ENCODE peak calls at places on chromosomes 12 and 14, in six cellular contexts. Y, M, U, J, A and G are unnamed samples.

GRCh38 chr14:73153272-73153671 is 17.0 kb downstream of the PSEN1 start:
- DNase-seq in Y (no peak), M (no peak), U (no peak), J (no peak), A (no peak), G (no peak)

GRCh38 chr12:79690606-79691298 is at the start of gene PAWR:
- DNase-seq in Y (peak; percentile 64), M (peak; percentile 90), U (peak; percentile 87), J (peak; percentile 21), A (peak; percentile 90), G (no peak)

GRCh38 chr14:69133206-69134125 is 19.5 kb downstream of the DCAF5 start:
- DNase-seq in Y (peak; percentile 77), M (no peak), U (peak; percentile 66), J (no peak), A (no peak), G (no peak)

GRCh38 chr14:41570415-41571155 is 36.1 kb upstream of the LRFN5 start:
- DNase-seq in Y (no peak), M (no peak), U (no peak), J (no peak), A (no peak), G (no peak)

GRCh38 chr14:104419865-104420458 is 159.6 kb upstream of the C14orf180 start:
- DNase-seq in Y (no peak), M (no peak), U (no peak), J (no peak), A (no peak), G (no peak)

GRCh38 chr14:54216827-54217226 is 180.0 kb upstream of the CDKN3 start:
- DNase-seq in Y (no peak), M (no peak), U (no peak), J (no peak), A (no peak), G (no peak)

GRCh38 chr12:59023861-59024424 is 103.6 kb upstream of the LRIG3 start:
- DNase-seq in Y (no peak), M (no peak), U (no peak), J (no peak), A (no peak), G (no peak)

GRCh38 chr12:23140710-23141109 is 515.7 kb downstream of the ETNK1 start:
- DNase-seq in Y (peak; percentile 17), M (no peak), U (no peak), J (no peak), A (no peak), G (no peak)

GRCh38 chr12:89373772-89374572 is 21.7 kb upstream of the DUSP6 start:
- DNase-seq in Y (peak; percentile 73), M (no peak), U (peak; percentile 81), J (no peak), A (no peak), G (no peak)

GRCh38 chr12:25723286-25723685 is 170.2 kb upstream of the LMNTD1 start:
- DNase-seq in Y (peak; percentile 19), M (no peak), U (no peak), J (no peak), A (no peak), G (no peak)

GRCh38 chr12:67827820-67828383 is 161.3 kb upstream of the IFNG-AS1 start:
- DNase-seq in Y (peak; percentile 86), M (no peak), U (peak; percentile 99), J (no peak), A (peak; percentile 47), G (peak; percentile 44)

GRCh38 chr12:70571705-70572269 is 65.4 kb downstream of the PTPRB start:
- DNase-seq in Y (no peak), M (no peak), U (no peak), J (no peak), A (no peak), G (no peak)

GRCh38 chr12:120620624-120621023 is 19.8 kb upstream of the CABP1 start:
- DNase-seq in Y (no peak), M (no peak), U (peak; percentile 89), J (no peak), A (peak; percentile 67), G (no peak)

GRCh38 chr12:115998789-115999478 is 278.6 kb downstream of the MED13L start:
- DNase-seq in Y (no peak), M (no peak), U (no peak), J (no peak), A (no peak), G (no peak)

GRCh38 chr12:40788276-40788675 is 96.0 kb downstream of the CNTN1 start:
- DNase-seq in Y (no peak), M (no peak), U (no peak), J (no peak), A (peak; percentile 24), G (peak; percentile 90)

GRCh38 chr12:117854339-117855012 is 114.3 kb downstream of the KSR2 start:
- DNase-seq in Y (peak; percentile 33), M (no peak), U (peak; percentile 28), J (no peak), A (no peak), G (peak; percentile 55)

GRCh38 chr12:11657511-11657910 is 8.0 kb downstream of the ETV6 start:
- DNase-seq in Y (no peak), M (no peak), U (no peak), J (no peak), A (no peak), G (no peak)

GRCh38 chr12:81974762-81975161 is 215.6 kb upstream of the PPFIA2 start:
- DNase-seq in Y (no peak), M (no peak), U (no peak), J (no peak), A (no peak), G (no peak)

GRCh38 chr14:39988939-39989338 is 556.7 kb upstream of the FBXO33 start:
- DNase-seq in Y (peak; percentile 0), M (no peak), U (no peak), J (no peak), A (no peak), G (no peak)

GRCh38 chr14:103313704-103314103 is 20.3 kb upstream of the EIF5 start:
- DNase-seq in Y (no peak), M (no peak), U (peak; percentile 25), J (no peak), A (no peak), G (no peak)

GRCh38 chr14:35215110-35215872 is 76.9 kb upstream of the PSMA6 start:
- DNase-seq in Y (peak; percentile 83), M (no peak), U (peak; percentile 31), J (no peak), A (no peak), G (no peak)

GRCh38 chr14:77026930-77027537 is 1.5 kb downstream of the IRF2BPL start:
- DNase-seq in Y (peak; percentile 57), M (peak; percentile 83), U (peak; percentile 41), J (no peak), A (peak; percentile 77), G (peak; percentile 65)

GRCh38 chr14:88286309-88286708 is 36.8 kb downstream of the KCNK10 start:
- DNase-seq in Y (no peak), M (no peak), U (no peak), J (no peak), A (no peak), G (no peak)

GRCh38 chr12:109445224-109445623 is 31.9 kb downstream of the KCTD10 start:
- DNase-seq in Y (peak; percentile 47), M (no peak), U (no peak), J (no peak), A (no peak), G (no peak)
- H3K27ac ChIP-seq in Y (no peak overlapping the region), M (no peak overlapping the region), U (no peak overlapping the region), J (no peak overlapping the region), A (no peak overlapping the region), G (no peak overlapping the region)

GRCh38 chr12:51846911-51847829 is 1.3 kb downstream of the FIGNL2 start:
- DNase-seq in Y (no peak), M (peak; percentile 85), U (no peak), J (peak; percentile 47), A (no peak), G (no peak)
- H3K27me3 ChIP-seq in Y (peaks cover 52% of the 10 kb centered on the region), M (no peaks in the 10 kb centered on the region), U (peaks cover 32% of the 10 kb centered on the region), J (peaks cover 22% of the 10 kb centered on the region), A (peaks cover 36% of the 10 kb centered on the region), G (peaks cover 53% of the 10 kb centered on the region)

GRCh38 chr12:110638792-110639191 is 24.9 kb downstream of the TCTN1 start:
- DNase-seq in Y (peak; percentile 24), M (no peak), U (no peak), J (no peak), A (no peak), G (no peak)

GRCh38 chr12:110639336-110640178 is 25.6 kb downstream of the TCTN1 start:
- DNase-seq in Y (peak; percentile 79), M (no peak), U (peak; percentile 62), J (no peak), A (no peak), G (no peak)

GRCh38 chr12:110640275-110641025 is 26.5 kb downstream of the TCTN1 start:
- DNase-seq in Y (no peak), M (no peak), U (no peak), J (no peak), A (no peak), G (no peak)

GRCh38 chr12:110636516-110636915 is 22.6 kb downstream of the TCTN1 start:
- DNase-seq in Y (no peak), M (no peak), U (no peak), J (no peak), A (no peak), G (no peak)

GRCh38 chr12:110637869-110638441 is 24.0 kb downstream of the TCTN1 start:
- DNase-seq in Y (no peak), M (no peak), U (no peak), J (no peak), A (no peak), G (no peak)
- H3K27ac ChIP-seq in Y (no peak overlapping the region), M (no peak overlapping the region), U (no peak overlapping the region), J (no peak overlapping the region), A (peak overlapping the region; percentile 46), G (no peak overlapping the region)

GRCh38 chr12:132614029-132614428 is 3.6 kb upstream of the LRCOL1 start:
- DNase-seq in Y (no peak), M (no peak), U (no peak), J (no peak), A (no peak), G (no peak)
- H3K27me3 ChIP-seq in Y (peaks cover 35% of the 10 kb centered on the region), M (no peaks in the 10 kb centered on the region), U (peaks cover 18% of the 10 kb centered on the region), J (peaks cover 67% of the 10 kb centered on the region), A (peaks cover 16% of the 10 kb centered on the region), G (peaks cover 35% of the 10 kb centered on the region)

GRCh38 chr14:49593016-49593415 is 5.7 kb upstream of the LRR1 start:
- DNase-seq in Y (peak; percentile 40), M (no peak), U (no peak), J (no peak), A (no peak), G (no peak)

GRCh38 chr14:49598479-49599301 is at the start of gene LRR1:
- DNase-seq in Y (peak; percentile 81), M (peak; percentile 96), U (peak; percentile 86), J (peak; percentile 73), A (peak; percentile 94), G (peak; percentile 84)

GRCh38 chr14:49589387-49589786 is 3.2 kb upstream of the RPS29 start:
- DNase-seq in Y (no peak), M (no peak), U (no peak), J (no peak), A (no peak), G (no peak)

GRCh38 chr14:49598182-49598478 is 610 bp upstream of the LRR1 start:
- DNase-seq in Y (no peak), M (no peak), U (no peak), J (no peak), A (no peak), G (no peak)

GRCh38 chr14:49594347-49595089 is 4.2 kb upstream of the LRR1 start:
- DNase-seq in Y (peak; percentile 74), M (no peak), U (no peak), J (no peak), A (no peak), G (no peak)
- H3K27ac ChIP-seq in Y (peak overlapping the region; percentile 34), M (no peak overlapping the region), U (no peak overlapping the region), J (no peak overlapping the region), A (peak overlapping the region; percentile 87), G (no peak overlapping the region)